ENCODE peak calls at places on chromosome 6, in six cellular contexts. One of them, this sample, is unnamed.

GRCh38 chr6:75791881-75792280 is 42.8 kb downstream of the MYO6 start:
- DNase-seq in left ventricle myocardium inferior: no peak
- DNase-seq in endothelial cell of umbilical vein: peak
- DNase-seq in H9: no peak
- DNase-seq in breast epithelium: no peak
- DNase-seq in IMR-90: no peak
- DNase-seq in this sample: no peak

GRCh38 chr6:166908812-166909211 is 47.5 kb downstream of the RNASET2 start:
- DNase-seq in left ventricle myocardium inferior: no peak
- DNase-seq in endothelial cell of umbilical vein: no peak
- DNase-seq in H9: no peak
- DNase-seq in breast epithelium: no peak
- DNase-seq in IMR-90: no peak
- DNase-seq in this sample: no peak

GRCh38 chr6:144064402-144064830 is 31.0 kb downstream of the SF3B5 start:
- DNase-seq in left ventricle myocardium inferior: peak
- DNase-seq in endothelial cell of umbilical vein: no peak
- DNase-seq in H9: peak
- DNase-seq in breast epithelium: no peak
- DNase-seq in IMR-90: no peak
- DNase-seq in this sample: peak

GRCh38 chr6:68054776-68055175 is 580.3 kb upstream of the ADGRB3 start:
- DNase-seq in left ventricle myocardium inferior: no peak
- DNase-seq in endothelial cell of umbilical vein: no peak
- DNase-seq in H9: no peak
- DNase-seq in breast epithelium: no peak
- DNase-seq in IMR-90: no peak
- DNase-seq in this sample: no peak

GRCh38 chr6:123518441-123519190 is 118.1 kb downstream of the TRDN start:
- DNase-seq in left ventricle myocardium inferior: no peak
- DNase-seq in endothelial cell of umbilical vein: no peak
- DNase-seq in H9: no peak
- DNase-seq in breast epithelium: no peak
- DNase-seq in IMR-90: no peak
- DNase-seq in this sample: no peak

GRCh38 chr6:6915219-6915618 is 192.5 kb upstream of the RREB1 start:
- DNase-seq in left ventricle myocardium inferior: no peak
- DNase-seq in endothelial cell of umbilical vein: no peak
- DNase-seq in H9: no peak
- DNase-seq in breast epithelium: no peak
- DNase-seq in IMR-90: no peak
- DNase-seq in this sample: no peak

GRCh38 chr6:169931223-169931760 is 179.9 kb downstream of the ERMARD start:
- DNase-seq in left ventricle myocardium inferior: no peak
- DNase-seq in endothelial cell of umbilical vein: no peak
- DNase-seq in H9: no peak
- DNase-seq in breast epithelium: no peak
- DNase-seq in IMR-90: no peak
- DNase-seq in this sample: no peak

GRCh38 chr6:165566088-165566828 is 96.8 kb downstream of the PDE10A start:
- DNase-seq in left ventricle myocardium inferior: no peak
- DNase-seq in endothelial cell of umbilical vein: no peak
- DNase-seq in H9: no peak
- DNase-seq in breast epithelium: no peak
- DNase-seq in IMR-90: no peak
- DNase-seq in this sample: no peak

GRCh38 chr6:105784179-105784578 is 302.0 kb upstream of the PRDM1 start:
- DNase-seq in left ventricle myocardium inferior: no peak
- DNase-seq in endothelial cell of umbilical vein: no peak
- DNase-seq in H9: no peak
- DNase-seq in breast epithelium: no peak
- DNase-seq in IMR-90: no peak
- DNase-seq in this sample: no peak

GRCh38 chr6:7914991-7915789 is 4.6 kb upstream of the TXNDC5 start:
- DNase-seq in left ventricle myocardium inferior: peak
- DNase-seq in endothelial cell of umbilical vein: peak
- DNase-seq in H9: no peak
- DNase-seq in breast epithelium: no peak
- DNase-seq in IMR-90: peak
- DNase-seq in this sample: no peak

GRCh38 chr6:159691133-159691962 is 1.7 kb downstream of the SOD2 start:
- DNase-seq in left ventricle myocardium inferior: no peak
- DNase-seq in endothelial cell of umbilical vein: peak
- DNase-seq in H9: no peak
- DNase-seq in breast epithelium: no peak
- DNase-seq in IMR-90: peak
- DNase-seq in this sample: no peak

GRCh38 chr6:87588756-87589407 is 905 bp downstream of the RARS2 start:
- DNase-seq in left ventricle myocardium inferior: no peak
- DNase-seq in endothelial cell of umbilical vein: no peak
- DNase-seq in H9: no peak
- DNase-seq in breast epithelium: no peak
- DNase-seq in IMR-90: no peak
- DNase-seq in this sample: no peak

GRCh38 chr6:63546236-63546635 is 26.0 kb upstream of the LOC128125822 start:
- DNase-seq in left ventricle myocardium inferior: no peak
- DNase-seq in endothelial cell of umbilical vein: no peak
- DNase-seq in H9: no peak
- DNase-seq in breast epithelium: no peak
- DNase-seq in IMR-90: no peak
- DNase-seq in this sample: no peak

GRCh38 chr6:111979633-111980032 is 74.3 kb upstream of the CCN6 start:
- DNase-seq in left ventricle myocardium inferior: no peak
- DNase-seq in endothelial cell of umbilical vein: no peak
- DNase-seq in H9: no peak
- DNase-seq in breast epithelium: no peak
- DNase-seq in IMR-90: no peak
- DNase-seq in this sample: no peak

GRCh38 chr6:163355471-163355991 is 59.0 kb upstream of the QKI start:
- DNase-seq in left ventricle myocardium inferior: peak
- DNase-seq in endothelial cell of umbilical vein: peak
- DNase-seq in H9: no peak
- DNase-seq in breast epithelium: no peak
- DNase-seq in IMR-90: peak
- DNase-seq in this sample: peak

GRCh38 chr6:169165561-169166300 is 87.9 kb downstream of the THBS2 start:
- DNase-seq in left ventricle myocardium inferior: no peak
- DNase-seq in endothelial cell of umbilical vein: no peak
- DNase-seq in H9: peak
- DNase-seq in breast epithelium: peak
- DNase-seq in IMR-90: peak
- DNase-seq in this sample: no peak

GRCh38 chr6:35737413-35738211 is 780 bp downstream of the ARMC12 start:
- DNase-seq in left ventricle myocardium inferior: no peak
- DNase-seq in endothelial cell of umbilical vein: peak
- DNase-seq in H9: no peak
- DNase-seq in breast epithelium: no peak
- DNase-seq in IMR-90: peak
- DNase-seq in this sample: no peak

GRCh38 chr6:34680802-34681515 is 15.6 kb downstream of the ILRUN start:
- DNase-seq in left ventricle myocardium inferior: no peak
- DNase-seq in endothelial cell of umbilical vein: peak
- DNase-seq in H9: no peak
- DNase-seq in breast epithelium: no peak
- DNase-seq in IMR-90: peak
- DNase-seq in this sample: no peak

GRCh38 chr6:123223461-123223860 is 227.4 kb downstream of the CLVS2 start:
- DNase-seq in left ventricle myocardium inferior: no peak
- DNase-seq in endothelial cell of umbilical vein: no peak
- DNase-seq in H9: no peak
- DNase-seq in breast epithelium: no peak
- DNase-seq in IMR-90: no peak
- DNase-seq in this sample: no peak

GRCh38 chr6:109515781-109516409 is 32.9 kb upstream of the ZBTB24 start:
- DNase-seq in left ventricle myocardium inferior: no peak
- DNase-seq in endothelial cell of umbilical vein: no peak
- DNase-seq in H9: no peak
- DNase-seq in breast epithelium: no peak
- DNase-seq in IMR-90: no peak
- DNase-seq in this sample: no peak

GRCh38 chr6:156582509-156582992 is 194.6 kb upstream of the ARID1B start:
- DNase-seq in left ventricle myocardium inferior: no peak
- DNase-seq in endothelial cell of umbilical vein: no peak
- DNase-seq in H9: no peak
- DNase-seq in breast epithelium: no peak
- DNase-seq in IMR-90: no peak
- DNase-seq in this sample: no peak

GRCh38 chr6:1479095-1479494 is 89.7 kb downstream of the FOXF2 start:
- DNase-seq in left ventricle myocardium inferior: no peak
- DNase-seq in endothelial cell of umbilical vein: no peak
- DNase-seq in H9: no peak
- DNase-seq in breast epithelium: no peak
- DNase-seq in IMR-90: peak
- DNase-seq in this sample: no peak
- H3K27ac ChIP-seq in left ventricle myocardium inferior: no peak
- H3K27ac ChIP-seq in endothelial cell of umbilical vein: no peak
- H3K27ac ChIP-seq in H9: no peak
- H3K27ac ChIP-seq in breast epithelium: no peak
- H3K27ac ChIP-seq in IMR-90: no peak
- H3K27ac ChIP-seq in this sample: no peak

DNA sequence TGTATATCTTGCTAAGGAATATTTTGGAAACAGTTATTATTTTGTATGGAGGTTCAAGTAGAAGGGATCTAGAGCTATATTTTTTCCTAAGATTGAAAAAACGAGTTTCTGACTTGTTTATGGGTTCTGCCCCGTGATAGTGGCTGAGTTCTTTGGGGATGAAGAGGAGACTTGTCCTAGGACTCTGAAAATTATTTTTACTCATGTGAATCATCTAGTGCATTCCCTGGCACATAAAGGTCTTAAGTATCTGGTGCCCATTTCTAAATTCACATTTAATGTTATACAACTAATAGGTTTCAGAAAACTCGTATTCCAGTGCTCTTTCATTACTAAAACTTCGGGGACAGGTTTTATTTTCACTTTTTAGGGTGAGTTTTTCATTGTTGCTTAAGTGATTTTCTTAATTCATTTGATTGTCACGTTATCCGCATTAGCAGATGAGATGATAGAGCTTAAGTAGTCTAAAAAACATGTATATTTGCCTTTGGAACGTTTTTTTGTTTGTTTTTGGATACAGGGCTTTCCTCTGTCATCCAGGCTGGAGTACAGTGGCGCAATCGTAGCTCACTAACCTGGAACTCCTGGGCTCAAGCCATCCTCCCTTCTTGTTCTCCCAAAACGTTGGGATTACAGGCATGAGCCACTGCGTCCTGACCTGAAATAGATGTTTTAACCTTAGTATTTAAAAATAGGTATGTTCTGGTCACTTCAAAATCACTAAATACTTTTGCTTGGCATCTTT is 2.1 kb downstream of the NFYA start:
- DNase-seq in left ventricle myocardium inferior: no peak
- DNase-seq in endothelial cell of umbilical vein: no peak
- DNase-seq in H9: no peak
- DNase-seq in breast epithelium: no peak
- DNase-seq in IMR-90: peak
- DNase-seq in this sample: no peak
- H3K27ac ChIP-seq in left ventricle myocardium inferior: peak
- H3K27ac ChIP-seq in endothelial cell of umbilical vein: peak
- H3K27ac ChIP-seq in H9: no peak
- H3K27ac ChIP-seq in breast epithelium: peak
- H3K27ac ChIP-seq in IMR-90: peak
- H3K27ac ChIP-seq in this sample: peak

DNA sequence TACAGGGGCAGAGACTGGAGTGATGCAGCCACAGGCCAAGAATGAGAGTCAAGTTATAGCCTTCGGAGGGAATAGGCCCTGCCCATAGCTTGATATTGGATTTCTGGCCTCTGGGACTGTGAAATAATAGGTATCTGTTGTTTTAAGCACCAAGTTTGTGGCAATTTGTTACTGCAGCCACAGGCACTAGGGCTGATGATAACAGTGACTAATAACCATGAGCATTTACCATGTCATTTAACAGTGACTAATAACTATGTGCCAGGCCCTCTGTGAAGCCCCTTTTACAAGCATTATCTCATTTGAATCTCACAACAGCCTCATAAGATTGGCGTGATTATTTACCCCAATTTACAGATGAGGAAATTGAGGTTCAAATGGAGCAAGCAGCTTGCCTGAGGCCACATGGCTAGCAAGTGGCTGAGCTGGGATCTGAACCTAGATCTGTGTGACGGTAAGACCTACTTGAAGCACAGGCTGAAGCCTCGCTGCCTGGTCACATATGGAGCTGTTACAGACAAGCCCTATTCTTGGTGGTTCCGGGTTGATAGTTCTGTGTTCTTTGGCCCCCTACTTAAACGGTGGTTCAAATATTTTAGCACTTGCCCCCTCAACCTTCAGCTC is 98.5 kb downstream of the ELOVL5 start:
- DNase-seq in left ventricle myocardium inferior: no peak
- DNase-seq in endothelial cell of umbilical vein: no peak
- DNase-seq in H9: no peak
- DNase-seq in breast epithelium: no peak
- DNase-seq in IMR-90: peak
- DNase-seq in this sample: no peak
- H3K27ac ChIP-seq in left ventricle myocardium inferior: peak
- H3K27ac ChIP-seq in endothelial cell of umbilical vein: no peak
- H3K27ac ChIP-seq in H9: no peak
- H3K27ac ChIP-seq in breast epithelium: no peak
- H3K27ac ChIP-seq in IMR-90: no peak
- H3K27ac ChIP-seq in this sample: no peak

GRCh38 chr6:43884660-43885022 is 114.6 kb downstream of the VEGFA start:
- DNase-seq in left ventricle myocardium inferior: no peak
- DNase-seq in endothelial cell of umbilical vein: no peak
- DNase-seq in H9: no peak
- DNase-seq in breast epithelium: no peak
- DNase-seq in IMR-90: no peak
- DNase-seq in this sample: no peak
- H3K27ac ChIP-seq in left ventricle myocardium inferior: no peak
- H3K27ac ChIP-seq in endothelial cell of umbilical vein: no peak
- H3K27ac ChIP-seq in H9: no peak
- H3K27ac ChIP-seq in breast epithelium: peak
- H3K27ac ChIP-seq in IMR-90: no peak
- H3K27ac ChIP-seq in this sample: no peak

DNA sequence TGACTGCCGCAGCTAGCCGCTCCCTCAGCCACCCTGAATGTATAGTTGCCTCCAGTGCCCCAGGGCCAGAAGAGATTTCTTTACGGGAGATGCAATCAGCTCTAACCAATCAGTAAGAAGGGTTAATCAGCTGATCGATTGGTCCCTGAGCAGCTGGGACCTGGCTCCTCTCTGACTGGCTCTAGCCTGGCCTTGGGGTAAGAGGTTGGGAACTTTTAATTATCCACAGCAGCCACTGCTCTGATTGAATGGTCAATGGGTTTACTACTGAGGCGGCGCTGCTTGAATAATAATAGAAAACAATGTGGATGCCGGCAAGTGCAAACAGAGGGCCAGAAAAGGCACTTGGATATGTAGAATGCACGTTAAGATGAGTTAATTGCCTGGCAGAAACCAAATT is 99.8 kb downstream of the TFAP2A start:
- DNase-seq in left ventricle myocardium inferior: no peak
- DNase-seq in endothelial cell of umbilical vein: no peak
- DNase-seq in H9: peak
- DNase-seq in breast epithelium: no peak
- DNase-seq in IMR-90: no peak
- DNase-seq in this sample: no peak
- H3K27ac ChIP-seq in left ventricle myocardium inferior: no peak
- H3K27ac ChIP-seq in endothelial cell of umbilical vein: no peak
- H3K27ac ChIP-seq in H9: no peak
- H3K27ac ChIP-seq in breast epithelium: peak
- H3K27ac ChIP-seq in IMR-90: no peak
- H3K27ac ChIP-seq in this sample: no peak

This sample was measured in lower lobe of right lung.